ENCODE peak calls at places on chromosome 11, in seven cellular contexts. One of them, this sample, is unnamed.

GRCh38 chr11:45982656-45983470 is 60.4 kb downstream of the LARGE2 start:
- DNase-seq in PC-3: no peak
- DNase-seq in psoas muscle: no peak
- DNase-seq in body of pancreas: no peak
- DNase-seq in mucosa of descending colon: no peak
- DNase-seq in fibroblast of the aortic adventitia: peak
- DNase-seq in pancreas: no peak
- DNase-seq in this sample: no peak

GRCh38 chr11:9260182-9261146 is 4.7 kb downstream of the DENND5A start:
- DNase-seq in PC-3: no peak
- DNase-seq in psoas muscle: no peak
- DNase-seq in body of pancreas: no peak
- DNase-seq in mucosa of descending colon: no peak
- DNase-seq in fibroblast of the aortic adventitia: no peak
- DNase-seq in pancreas: no peak
- DNase-seq in this sample: no peak

GRCh38 chr11:17639781-17640180 is 79.6 kb upstream of the MYOD1 start:
- DNase-seq in PC-3: no peak
- DNase-seq in psoas muscle: no peak
- DNase-seq in body of pancreas: no peak
- DNase-seq in mucosa of descending colon: no peak
- DNase-seq in fibroblast of the aortic adventitia: no peak
- DNase-seq in pancreas: no peak
- DNase-seq in this sample: no peak

GRCh38 chr11:66327171-66328035 is 8.8 kb downstream of the RIN1 start:
- DNase-seq in PC-3: peak
- DNase-seq in psoas muscle: peak
- DNase-seq in body of pancreas: no peak
- DNase-seq in mucosa of descending colon: no peak
- DNase-seq in fibroblast of the aortic adventitia: peak
- DNase-seq in pancreas: no peak
- DNase-seq in this sample: no peak

GRCh38 chr11:131301306-131301705 is 69.1 kb upstream of the NTM start:
- DNase-seq in PC-3: no peak
- DNase-seq in psoas muscle: no peak
- DNase-seq in body of pancreas: no peak
- DNase-seq in mucosa of descending colon: no peak
- DNase-seq in fibroblast of the aortic adventitia: no peak
- DNase-seq in pancreas: no peak
- DNase-seq in this sample: no peak

GRCh38 chr11:93031386-93031785 is 61.9 kb downstream of the MTNR1B start:
- DNase-seq in PC-3: no peak
- DNase-seq in psoas muscle: no peak
- DNase-seq in body of pancreas: no peak
- DNase-seq in mucosa of descending colon: no peak
- DNase-seq in fibroblast of the aortic adventitia: no peak
- DNase-seq in pancreas: no peak
- DNase-seq in this sample: no peak

GRCh38 chr11:72520815-72521214 is 86.5 kb upstream of the CLPB start:
- DNase-seq in PC-3: no peak
- DNase-seq in psoas muscle: no peak
- DNase-seq in body of pancreas: no peak
- DNase-seq in mucosa of descending colon: no peak
- DNase-seq in fibroblast of the aortic adventitia: no peak
- DNase-seq in pancreas: no peak
- DNase-seq in this sample: no peak

GRCh38 chr11:12884751-12885318 is 124.3 kb upstream of the RASSF10 start:
- DNase-seq in PC-3: no peak
- DNase-seq in psoas muscle: no peak
- DNase-seq in body of pancreas: no peak
- DNase-seq in mucosa of descending colon: no peak
- DNase-seq in fibroblast of the aortic adventitia: no peak
- DNase-seq in pancreas: no peak
- DNase-seq in this sample: no peak

GRCh38 chr11:118241191-118242098 is 10.7 kb downstream of the MPZL3 start:
- DNase-seq in PC-3: peak
- DNase-seq in psoas muscle: no peak
- DNase-seq in body of pancreas: peak
- DNase-seq in mucosa of descending colon: no peak
- DNase-seq in fibroblast of the aortic adventitia: peak
- DNase-seq in pancreas: no peak
- DNase-seq in this sample: no peak

GRCh38 chr11:73359341-73359740 is 16.9 kb upstream of the RELT start:
- DNase-seq in PC-3: no peak
- DNase-seq in psoas muscle: peak
- DNase-seq in body of pancreas: peak
- DNase-seq in mucosa of descending colon: no peak
- DNase-seq in fibroblast of the aortic adventitia: peak
- DNase-seq in pancreas: no peak
- DNase-seq in this sample: no peak

GRCh38 chr11:106271126-106271525 is 193.7 kb downstream of the AASDHPPT start:
- DNase-seq in PC-3: no peak
- DNase-seq in psoas muscle: no peak
- DNase-seq in body of pancreas: no peak
- DNase-seq in mucosa of descending colon: no peak
- DNase-seq in fibroblast of the aortic adventitia: peak
- DNase-seq in pancreas: no peak
- DNase-seq in this sample: no peak

GRCh38 chr11:31582697-31583096 is 73.1 kb downstream of the ELP4 start:
- DNase-seq in PC-3: no peak
- DNase-seq in psoas muscle: no peak
- DNase-seq in body of pancreas: no peak
- DNase-seq in mucosa of descending colon: no peak
- DNase-seq in fibroblast of the aortic adventitia: no peak
- DNase-seq in pancreas: no peak
- DNase-seq in this sample: no peak

GRCh38 chr11:74284466-74284865 is 27.0 kb downstream of the P4HA3 start:
- DNase-seq in PC-3: no peak
- DNase-seq in psoas muscle: no peak
- DNase-seq in body of pancreas: no peak
- DNase-seq in mucosa of descending colon: no peak
- DNase-seq in fibroblast of the aortic adventitia: no peak
- DNase-seq in pancreas: no peak
- DNase-seq in this sample: no peak

GRCh38 chr11:60981515-60981914 is 10.0 kb downstream of the CD6 start:
- DNase-seq in PC-3: no peak
- DNase-seq in psoas muscle: no peak
- DNase-seq in body of pancreas: no peak
- DNase-seq in mucosa of descending colon: peak
- DNase-seq in fibroblast of the aortic adventitia: no peak
- DNase-seq in pancreas: no peak
- DNase-seq in this sample: no peak

GRCh38 chr11:13261600-13262061 is 16.0 kb upstream of the BMAL1 start:
- DNase-seq in PC-3: peak
- DNase-seq in psoas muscle: peak
- DNase-seq in body of pancreas: no peak
- DNase-seq in mucosa of descending colon: no peak
- DNase-seq in fibroblast of the aortic adventitia: peak
- DNase-seq in pancreas: no peak
- DNase-seq in this sample: no peak

GRCh38 chr11:125578783-125579182 is 9.5 kb downstream of the EI24 start:
- DNase-seq in PC-3: no peak
- DNase-seq in psoas muscle: no peak
- DNase-seq in body of pancreas: no peak
- DNase-seq in mucosa of descending colon: no peak
- DNase-seq in fibroblast of the aortic adventitia: no peak
- DNase-seq in pancreas: no peak
- DNase-seq in this sample: no peak

GRCh38 chr11:117316197-117316961 is at the start of gene BACE1:
- DNase-seq in PC-3: peak
- DNase-seq in psoas muscle: peak
- DNase-seq in body of pancreas: peak
- DNase-seq in mucosa of descending colon: peak
- DNase-seq in fibroblast of the aortic adventitia: peak
- DNase-seq in pancreas: peak
- DNase-seq in this sample: peak

GRCh38 chr11:75554258-75555022 is 7.6 kb upstream of the SERPINH1 start:
- DNase-seq in PC-3: no peak
- DNase-seq in psoas muscle: peak
- DNase-seq in body of pancreas: peak
- DNase-seq in mucosa of descending colon: peak
- DNase-seq in fibroblast of the aortic adventitia: peak
- DNase-seq in pancreas: peak
- DNase-seq in this sample: peak

GRCh38 chr11:86212212-86212611 is 32.3 kb upstream of the EED start:
- DNase-seq in PC-3: no peak
- DNase-seq in psoas muscle: no peak
- DNase-seq in body of pancreas: no peak
- DNase-seq in mucosa of descending colon: no peak
- DNase-seq in fibroblast of the aortic adventitia: no peak
- DNase-seq in pancreas: no peak
- DNase-seq in this sample: peak

GRCh38 chr11:86209806-86210657 is 34.5 kb upstream of the EED start:
- DNase-seq in PC-3: no peak
- DNase-seq in psoas muscle: no peak
- DNase-seq in body of pancreas: no peak
- DNase-seq in mucosa of descending colon: no peak
- DNase-seq in fibroblast of the aortic adventitia: peak
- DNase-seq in pancreas: no peak
- DNase-seq in this sample: no peak

GRCh38 chr11:86211619-86212018 is 32.9 kb upstream of the EED start:
- DNase-seq in PC-3: no peak
- DNase-seq in psoas muscle: no peak
- DNase-seq in body of pancreas: no peak
- DNase-seq in mucosa of descending colon: no peak
- DNase-seq in fibroblast of the aortic adventitia: no peak
- DNase-seq in pancreas: no peak
- DNase-seq in this sample: no peak

GRCh38 chr11:86208572-86208971 is 36.0 kb upstream of the EED start:
- DNase-seq in PC-3: no peak
- DNase-seq in psoas muscle: no peak
- DNase-seq in body of pancreas: no peak
- DNase-seq in mucosa of descending colon: no peak
- DNase-seq in fibroblast of the aortic adventitia: no peak
- DNase-seq in pancreas: no peak
- DNase-seq in this sample: no peak

GRCh38 chr11:86210898-86211297 is 33.7 kb upstream of the EED start:
- DNase-seq in PC-3: no peak
- DNase-seq in psoas muscle: no peak
- DNase-seq in body of pancreas: no peak
- DNase-seq in mucosa of descending colon: no peak
- DNase-seq in fibroblast of the aortic adventitia: no peak
- DNase-seq in pancreas: no peak
- DNase-seq in this sample: no peak
- H3K4me3 ChIP-seq in PC-3: no peak
- H3K4me3 ChIP-seq in psoas muscle: no peak
- H3K4me3 ChIP-seq in body of pancreas: no peak
- H3K4me3 ChIP-seq in mucosa of descending colon: no peak
- H3K4me3 ChIP-seq in fibroblast of the aortic adventitia: no peak
- H3K4me3 ChIP-seq in pancreas: no peak
- H3K4me3 ChIP-seq in this sample: no peak

GRCh38 chr11:68956142-68956541 is 24.6 kb downstream of the MRGPRD start:
- DNase-seq in PC-3: no peak
- DNase-seq in psoas muscle: peak
- DNase-seq in body of pancreas: no peak
- DNase-seq in mucosa of descending colon: no peak
- DNase-seq in fibroblast of the aortic adventitia: no peak
- DNase-seq in pancreas: no peak
- DNase-seq in this sample: no peak
- TF ChIP-seq CTCF in PC-3: peak
- TF ChIP-seq CTCF in psoas muscle: no peak
- TF ChIP-seq CTCF in body of pancreas: no peak
- TF ChIP-seq CTCF in mucosa of descending colon: no peak
- TF ChIP-seq CTCF in fibroblast of the aortic adventitia: peak
- TF ChIP-seq CTCF in pancreas: no peak
- TF ChIP-seq CTCF in this sample: no peak

GRCh38 chr11:64358907-64359711 is at the start of gene RPS6KA4:
- DNase-seq in PC-3: peak
- DNase-seq in psoas muscle: peak
- DNase-seq in body of pancreas: peak
- DNase-seq in mucosa of descending colon: peak
- DNase-seq in fibroblast of the aortic adventitia: peak
- DNase-seq in pancreas: peak
- DNase-seq in this sample: peak

GRCh38 chr11:64356498-64357411 is 2.2 kb upstream of the RPS6KA4 start:
- DNase-seq in PC-3: peak
- DNase-seq in psoas muscle: peak
- DNase-seq in body of pancreas: peak
- DNase-seq in mucosa of descending colon: no peak
- DNase-seq in fibroblast of the aortic adventitia: peak
- DNase-seq in pancreas: peak
- DNase-seq in this sample: no peak

GRCh38 chr11:64357446-64357845 is 1.5 kb upstream of the RPS6KA4 start:
- DNase-seq in PC-3: no peak
- DNase-seq in psoas muscle: no peak
- DNase-seq in body of pancreas: no peak
- DNase-seq in mucosa of descending colon: no peak
- DNase-seq in fibroblast of the aortic adventitia: no peak
- DNase-seq in pancreas: peak
- DNase-seq in this sample: no peak

GRCh38 chr11:64358536-64358906 is 441 bp upstream of the RPS6KA4 start:
- DNase-seq in PC-3: no peak
- DNase-seq in psoas muscle: no peak
- DNase-seq in body of pancreas: no peak
- DNase-seq in mucosa of descending colon: peak
- DNase-seq in fibroblast of the aortic adventitia: no peak
- DNase-seq in pancreas: no peak
- DNase-seq in this sample: no peak

GRCh38 chr11:64357904-64358535 is 942 bp upstream of the RPS6KA4 start:
- DNase-seq in PC-3: peak
- DNase-seq in psoas muscle: no peak
- DNase-seq in body of pancreas: no peak
- DNase-seq in mucosa of descending colon: peak
- DNase-seq in fibroblast of the aortic adventitia: no peak
- DNase-seq in pancreas: peak
- DNase-seq in this sample: no peak
- H3K4me3 ChIP-seq in PC-3: peak
- H3K4me3 ChIP-seq in psoas muscle: peak
- H3K4me3 ChIP-seq in body of pancreas: no peak
- H3K4me3 ChIP-seq in mucosa of descending colon: no peak
- H3K4me3 ChIP-seq in fibroblast of the aortic adventitia: peak
- H3K4me3 ChIP-seq in pancreas: no peak
- H3K4me3 ChIP-seq in this sample: peak

GRCh38 chr11:121536116-121536515 is 83.3 kb upstream of the SORL1-AS1 start:
- DNase-seq in PC-3: no peak
- DNase-seq in psoas muscle: no peak
- DNase-seq in body of pancreas: no peak
- DNase-seq in mucosa of descending colon: no peak
- DNase-seq in fibroblast of the aortic adventitia: no peak
- DNase-seq in pancreas: no peak
- DNase-seq in this sample: no peak

GRCh38 chr11:121533556-121534050 is 80.8 kb upstream of the SORL1-AS1 start:
- DNase-seq in PC-3: no peak
- DNase-seq in psoas muscle: no peak
- DNase-seq in body of pancreas: no peak
- DNase-seq in mucosa of descending colon: no peak
- DNase-seq in fibroblast of the aortic adventitia: no peak
- DNase-seq in pancreas: no peak
- DNase-seq in this sample: no peak

GRCh38 chr11:121535122-121535796 is 82.5 kb upstream of the SORL1-AS1 start:
- DNase-seq in PC-3: peak
- DNase-seq in psoas muscle: no peak
- DNase-seq in body of pancreas: no peak
- DNase-seq in mucosa of descending colon: no peak
- DNase-seq in fibroblast of the aortic adventitia: no peak
- DNase-seq in pancreas: no peak
- DNase-seq in this sample: no peak

GRCh38 chr11:121538054-121538453 is 85.3 kb upstream of the SORL1-AS1 start:
- DNase-seq in PC-3: no peak
- DNase-seq in psoas muscle: no peak
- DNase-seq in body of pancreas: no peak
- DNase-seq in mucosa of descending colon: no peak
- DNase-seq in fibroblast of the aortic adventitia: no peak
- DNase-seq in pancreas: no peak
- DNase-seq in this sample: no peak

GRCh38 chr11:121534131-121535093 is 81.6 kb upstream of the SORL1-AS1 start:
- DNase-seq in PC-3: peak
- DNase-seq in psoas muscle: no peak
- DNase-seq in body of pancreas: peak
- DNase-seq in mucosa of descending colon: no peak
- DNase-seq in fibroblast of the aortic adventitia: peak
- DNase-seq in pancreas: no peak
- DNase-seq in this sample: no peak
- TF ChIP-seq CTCF in PC-3: peak
- TF ChIP-seq CTCF in psoas muscle: peak
- TF ChIP-seq CTCF in body of pancreas: peak
- TF ChIP-seq CTCF in mucosa of descending colon: no peak
- TF ChIP-seq CTCF in fibroblast of the aortic adventitia: peak
- TF ChIP-seq CTCF in pancreas: no peak
- TF ChIP-seq CTCF in this sample: no peak

This sample was measured in Peyer's patch.